ENCODE peak calls at places on chromosomes 4 and X, in four cellular contexts. One of them, this sample, is unnamed.

GRCh38 chr4:146359771-146360170 is 145.4 kb downstream of the REELD1 start:
- DNase-seq in HCT116: no peak
- DNase-seq in transverse colon: no peak
- DNase-seq in foreskin keratinocyte: no peak
- DNase-seq in this sample: no peak

GRCh38 chrX:111568356-111568755 is 56.9 kb downstream of the SERTM2 start:
- DNase-seq in transverse colon: no peak
- DNase-seq in HCT116: peak
- DNase-seq in foreskin keratinocyte: no peak
- DNase-seq in this sample: peak

GRCh38 chr4:128757712-128758111 is 51.8 kb upstream of the JADE1 start:
- DNase-seq in foreskin keratinocyte: no peak
- DNase-seq in HCT116: no peak
- DNase-seq in transverse colon: no peak
- DNase-seq in this sample: no peak

GRCh38 chr4:962231-963208 is 10.8 kb downstream of the DGKQ start:
- DNase-seq in foreskin keratinocyte: no peak
- DNase-seq in HCT116: no peak
- DNase-seq in transverse colon: peak
- DNase-seq in this sample: no peak

GRCh38 chr4:68218044-68218443 is 27.4 kb downstream of the TMPRSS11B start:
- DNase-seq in foreskin keratinocyte: peak
- DNase-seq in HCT116: no peak
- DNase-seq in transverse colon: no peak
- DNase-seq in this sample: no peak

GRCh38 chrX:9433596-9433995 is 31.3 kb upstream of the TBL1X start:
- DNase-seq in HCT116: no peak
- DNase-seq in foreskin keratinocyte: no peak
- DNase-seq in transverse colon: no peak
- DNase-seq in this sample: no peak

GRCh38 chr4:155828628-155829027 is 37.4 kb downstream of the ASIC5 start:
- DNase-seq in HCT116: no peak
- DNase-seq in transverse colon: no peak
- DNase-seq in foreskin keratinocyte: no peak
- DNase-seq in this sample: no peak

GRCh38 chr4:98474408-98474844 is 184.0 kb downstream of the TSPAN5 start:
- DNase-seq in foreskin keratinocyte: peak
- DNase-seq in HCT116: no peak
- DNase-seq in transverse colon: no peak
- DNase-seq in this sample: no peak

GRCh38 chr4:45442466-45442865 is 681.4 kb downstream of the GABRG1 start:
- DNase-seq in foreskin keratinocyte: peak
- DNase-seq in HCT116: no peak
- DNase-seq in transverse colon: no peak
- DNase-seq in this sample: peak

GRCh38 chr4:147772459-147772969 is 40.6 kb downstream of the ARHGAP10 start:
- DNase-seq in foreskin keratinocyte: peak
- DNase-seq in transverse colon: no peak
- DNase-seq in HCT116: no peak
- DNase-seq in this sample: peak

GRCh38 chrX:107451754-107452153 is 2.3 kb downstream of the FRMPD3 start:
- DNase-seq in HCT116: no peak
- DNase-seq in transverse colon: no peak
- DNase-seq in foreskin keratinocyte: no peak
- DNase-seq in this sample: no peak

GRCh38 chr4:4569036-4569435 is 27.2 kb upstream of the STX18 start:
- DNase-seq in transverse colon: no peak
- DNase-seq in foreskin keratinocyte: no peak
- DNase-seq in HCT116: no peak
- DNase-seq in this sample: no peak

GRCh38 chrX:54181196-54181953 is 1.7 kb downstream of the FAM120C start:
- DNase-seq in foreskin keratinocyte: peak
- DNase-seq in transverse colon: no peak
- DNase-seq in HCT116: no peak
- DNase-seq in this sample: peak

GRCh38 chr4:183503497-183504063 is 1.3 kb upstream of the ING2 start:
- DNase-seq in transverse colon: no peak
- DNase-seq in HCT116: no peak
- DNase-seq in foreskin keratinocyte: peak
- DNase-seq in this sample: peak

GRCh38 chrX:46375831-46376230 is 169.4 kb downstream of the ZNF674 start:
- DNase-seq in foreskin keratinocyte: no peak
- DNase-seq in HCT116: peak
- DNase-seq in transverse colon: no peak
- DNase-seq in this sample: no peak

DNA sequence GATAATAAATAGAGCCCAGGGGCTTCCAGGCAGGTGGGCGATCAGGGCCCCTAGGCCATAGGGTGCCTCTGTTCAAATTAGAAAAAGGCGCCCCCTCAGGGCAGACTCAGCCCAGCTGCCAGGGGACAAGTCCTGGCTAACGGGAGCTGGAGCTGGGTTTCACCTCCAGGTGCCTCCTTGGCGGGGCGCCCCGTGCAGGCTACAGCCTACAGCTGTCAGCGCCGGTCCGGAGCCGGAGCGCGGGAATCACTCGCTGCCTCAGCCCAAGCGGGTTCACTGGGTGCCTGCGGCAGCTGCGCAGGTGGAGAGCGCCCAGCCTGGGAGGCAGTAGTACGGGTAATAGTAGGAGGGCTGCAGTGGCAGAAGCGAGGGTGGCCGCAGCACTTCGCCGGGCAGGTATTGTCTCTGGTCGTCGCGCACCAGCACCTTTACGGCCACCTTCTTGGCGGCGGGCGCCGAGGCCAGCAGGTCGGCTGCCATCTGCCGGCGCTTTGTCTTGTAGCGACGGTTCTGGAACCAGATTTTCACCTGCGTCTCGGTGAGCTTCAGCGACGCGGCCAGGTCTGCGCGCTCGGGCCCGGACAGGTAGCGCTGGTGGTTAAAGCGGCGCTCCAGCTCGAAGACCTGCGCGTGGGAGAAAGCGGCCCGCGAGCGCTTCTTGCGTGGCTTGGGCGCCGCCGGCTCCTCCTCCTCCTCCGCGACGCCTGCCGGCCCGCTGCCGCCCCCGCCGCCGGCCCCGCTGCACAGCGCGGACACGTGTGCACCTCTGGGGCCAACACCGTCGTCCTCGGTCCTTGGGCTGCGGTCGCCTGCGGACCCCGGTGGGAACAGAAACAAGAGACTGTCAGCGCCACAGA is 2.4 kb downstream of the NKX3-2 start:
- DNase-seq in transverse colon: peak
- DNase-seq in HCT116: no peak
- DNase-seq in foreskin keratinocyte: peak
- DNase-seq in this sample: no peak
- TF ChIP-seq CTCF in transverse colon: peak
- TF ChIP-seq CTCF in HCT116: no peak
- TF ChIP-seq CTCF in foreskin keratinocyte: peak
- TF ChIP-seq CTCF in this sample: peak

DNA sequence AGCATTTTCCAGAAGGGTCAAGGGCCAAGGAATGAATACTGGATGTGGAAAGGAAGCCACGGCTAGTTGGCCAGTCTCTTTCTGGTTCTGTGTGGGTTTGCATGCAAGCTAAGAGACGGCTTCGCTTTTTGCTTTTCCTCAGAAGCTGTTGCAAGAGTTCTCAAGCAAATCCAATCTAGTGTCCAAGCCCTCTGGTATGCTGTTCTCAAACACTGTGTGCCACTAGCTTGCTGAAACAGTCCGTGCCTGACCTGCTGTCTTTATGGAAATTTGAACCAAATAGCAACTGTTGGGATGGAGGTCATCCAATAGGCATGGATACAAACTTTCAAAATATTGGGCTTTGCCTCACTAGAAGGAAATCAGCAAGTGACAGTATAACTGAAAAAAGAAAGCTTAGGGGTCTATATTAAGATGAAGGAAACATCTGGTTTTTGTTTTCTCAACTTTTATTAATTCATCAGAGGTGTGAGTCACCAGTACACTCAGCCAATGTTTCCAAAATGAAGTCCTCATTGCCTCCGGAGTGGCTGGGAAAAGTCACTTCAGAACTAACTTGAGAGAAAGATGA is 70.5 kb downstream of the SLC9A6 start:
- DNase-seq in foreskin keratinocyte: no peak
- DNase-seq in HCT116: no peak
- DNase-seq in transverse colon: no peak
- DNase-seq in this sample: no peak
- H3K27ac ChIP-seq in foreskin keratinocyte: no peak
- H3K27ac ChIP-seq in HCT116: no peak
- H3K27ac ChIP-seq in transverse colon: peak
- H3K27ac ChIP-seq in this sample: no peak

GRCh38 chr4:175806741-175807140 is 5.3 kb downstream of the GPM6A start:
- DNase-seq in transverse colon: no peak
- DNase-seq in foreskin keratinocyte: no peak
- DNase-seq in HCT116: no peak
- DNase-seq in this sample: no peak
- TF ChIP-seq CTCF in transverse colon: no peak
- TF ChIP-seq CTCF in foreskin keratinocyte: no peak
- TF ChIP-seq CTCF in HCT116: no peak
- TF ChIP-seq CTCF in this sample: no peak

GRCh38 chr4:40831462-40831861 is 81.7 kb downstream of the NSUN7 start:
- DNase-seq in transverse colon: no peak
- DNase-seq in HCT116: no peak
- DNase-seq in foreskin keratinocyte: no peak
- DNase-seq in this sample: no peak

GRCh38 chr4:40829586-40829985 is 79.8 kb downstream of the NSUN7 start:
- DNase-seq in foreskin keratinocyte: no peak
- DNase-seq in transverse colon: no peak
- DNase-seq in HCT116: no peak
- DNase-seq in this sample: no peak

GRCh38 chr4:40828661-40829060 is 78.9 kb downstream of the NSUN7 start:
- DNase-seq in foreskin keratinocyte: no peak
- DNase-seq in transverse colon: no peak
- DNase-seq in HCT116: no peak
- DNase-seq in this sample: no peak

GRCh38 chr4:40833212-40833611 is 83.5 kb downstream of the NSUN7 start:
- DNase-seq in foreskin keratinocyte: no peak
- DNase-seq in HCT116: no peak
- DNase-seq in transverse colon: no peak
- DNase-seq in this sample: no peak

DNA sequence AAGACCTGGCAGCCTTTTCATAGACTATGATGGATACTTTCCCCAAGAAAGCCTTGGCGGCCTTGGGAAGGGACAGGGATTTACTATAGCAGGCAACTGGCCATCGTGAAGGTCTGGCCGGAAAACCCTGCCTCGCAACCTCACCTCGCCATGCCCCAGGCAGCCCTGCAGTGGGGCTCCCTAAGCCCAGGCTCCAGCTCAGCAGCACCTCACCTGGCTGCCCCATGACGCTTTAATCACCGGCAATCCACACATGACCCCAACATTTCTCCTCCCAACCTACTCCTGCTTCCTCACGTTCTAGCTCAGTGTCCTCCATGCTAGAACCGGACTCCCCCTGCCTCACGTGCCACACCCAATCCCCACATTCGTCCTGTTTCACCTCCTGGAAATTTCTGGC is 82.4 kb downstream of the NSUN7 start:
- DNase-seq in foreskin keratinocyte: no peak
- DNase-seq in HCT116: no peak
- DNase-seq in transverse colon: no peak
- DNase-seq in this sample: no peak
- H3K27ac ChIP-seq in foreskin keratinocyte: no peak
- H3K27ac ChIP-seq in HCT116: no peak
- H3K27ac ChIP-seq in transverse colon: no peak
- H3K27ac ChIP-seq in this sample: no peak

GRCh38 chrX:135629342-135629741 is 84.1 kb upstream of the CT45A1 start:
- DNase-seq in foreskin keratinocyte: no peak
- DNase-seq in transverse colon: no peak
- DNase-seq in HCT116: no peak
- DNase-seq in this sample: no peak

GRCh38 chrX:135625995-135626394 is 87.4 kb upstream of the CT45A1 start:
- DNase-seq in transverse colon: no peak
- DNase-seq in foreskin keratinocyte: no peak
- DNase-seq in HCT116: peak
- DNase-seq in this sample: peak
- TF ChIP-seq CTCF in transverse colon: no peak
- TF ChIP-seq CTCF in foreskin keratinocyte: peak
- TF ChIP-seq CTCF in HCT116: peak
- TF ChIP-seq CTCF in this sample: no peak

GRCh38 chrX:68909945-68910344 is 81.1 kb downstream of the EFNB1 start:
- DNase-seq in transverse colon: no peak
- DNase-seq in foreskin keratinocyte: no peak
- DNase-seq in HCT116: no peak
- DNase-seq in this sample: no peak
- H3K27ac ChIP-seq in transverse colon: no peak
- H3K27ac ChIP-seq in foreskin keratinocyte: no peak
- H3K27ac ChIP-seq in HCT116: no peak
- H3K27ac ChIP-seq in this sample: no peak

This sample was measured in RWPE1.